ENCODE peak calls at places on chromosome 5, in five cellular contexts. One of them, this sample, is unnamed.

GRCh38 chr5:42840279-42840678 is 28.6 kb upstream of the SELENOP start:
- DNase-seq in upper lobe of right lung: peak
- DNase-seq in mammary epithelial cell: peak
- DNase-seq in left ventricle myocardium inferior: peak
- DNase-seq in epithelial cell of esophagus: peak
- DNase-seq in this sample: peak

GRCh38 chr5:143002459-143003327 is 232.5 kb downstream of the ARHGAP26 start:
- DNase-seq in left ventricle myocardium inferior: no peak
- DNase-seq in epithelial cell of esophagus: peak
- DNase-seq in upper lobe of right lung: no peak
- DNase-seq in mammary epithelial cell: peak
- DNase-seq in this sample: no peak

GRCh38 chr5:159206368-159206767 is 3.0 kb downstream of the RNF145 start:
- DNase-seq in upper lobe of right lung: no peak
- DNase-seq in epithelial cell of esophagus: no peak
- DNase-seq in mammary epithelial cell: no peak
- DNase-seq in left ventricle myocardium inferior: no peak
- DNase-seq in this sample: no peak

GRCh38 chr5:150070821-150071220 is 15.5 kb downstream of the CSF1R start:
- DNase-seq in epithelial cell of esophagus: no peak
- DNase-seq in upper lobe of right lung: no peak
- DNase-seq in mammary epithelial cell: no peak
- DNase-seq in left ventricle myocardium inferior: no peak
- DNase-seq in this sample: no peak

GRCh38 chr5:103364074-103364473 is 105.5 kb downstream of the MACIR start:
- DNase-seq in left ventricle myocardium inferior: no peak
- DNase-seq in mammary epithelial cell: peak
- DNase-seq in epithelial cell of esophagus: peak
- DNase-seq in upper lobe of right lung: no peak
- DNase-seq in this sample: no peak

GRCh38 chr5:159855476-159856157 is 60.7 kb upstream of the ADRA1B start:
- DNase-seq in mammary epithelial cell: no peak
- DNase-seq in epithelial cell of esophagus: peak
- DNase-seq in left ventricle myocardium inferior: peak
- DNase-seq in upper lobe of right lung: no peak
- DNase-seq in this sample: no peak

GRCh38 chr5:35476789-35477188 is 140.9 kb upstream of the SPEF2 start:
- DNase-seq in left ventricle myocardium inferior: no peak
- DNase-seq in upper lobe of right lung: no peak
- DNase-seq in mammary epithelial cell: no peak
- DNase-seq in epithelial cell of esophagus: no peak
- DNase-seq in this sample: no peak

GRCh38 chr5:154092356-154092755 is 53.6 kb downstream of the MFAP3 start:
- DNase-seq in mammary epithelial cell: no peak
- DNase-seq in epithelial cell of esophagus: no peak
- DNase-seq in upper lobe of right lung: no peak
- DNase-seq in left ventricle myocardium inferior: no peak
- DNase-seq in this sample: peak

GRCh38 chr5:57719216-57719615 is 236.6 kb upstream of the ACTBL2 start:
- DNase-seq in left ventricle myocardium inferior: no peak
- DNase-seq in mammary epithelial cell: no peak
- DNase-seq in upper lobe of right lung: no peak
- DNase-seq in epithelial cell of esophagus: no peak
- DNase-seq in this sample: no peak

GRCh38 chr5:74341221-74341620 is 299.3 kb downstream of the ENC1 start:
- DNase-seq in epithelial cell of esophagus: no peak
- DNase-seq in mammary epithelial cell: no peak
- DNase-seq in upper lobe of right lung: no peak
- DNase-seq in left ventricle myocardium inferior: no peak
- DNase-seq in this sample: no peak

GRCh38 chr5:40238066-40238745 is 441.5 kb upstream of the PTGER4 start:
- DNase-seq in mammary epithelial cell: no peak
- DNase-seq in left ventricle myocardium inferior: no peak
- DNase-seq in upper lobe of right lung: no peak
- DNase-seq in epithelial cell of esophagus: no peak
- DNase-seq in this sample: no peak

DNA sequence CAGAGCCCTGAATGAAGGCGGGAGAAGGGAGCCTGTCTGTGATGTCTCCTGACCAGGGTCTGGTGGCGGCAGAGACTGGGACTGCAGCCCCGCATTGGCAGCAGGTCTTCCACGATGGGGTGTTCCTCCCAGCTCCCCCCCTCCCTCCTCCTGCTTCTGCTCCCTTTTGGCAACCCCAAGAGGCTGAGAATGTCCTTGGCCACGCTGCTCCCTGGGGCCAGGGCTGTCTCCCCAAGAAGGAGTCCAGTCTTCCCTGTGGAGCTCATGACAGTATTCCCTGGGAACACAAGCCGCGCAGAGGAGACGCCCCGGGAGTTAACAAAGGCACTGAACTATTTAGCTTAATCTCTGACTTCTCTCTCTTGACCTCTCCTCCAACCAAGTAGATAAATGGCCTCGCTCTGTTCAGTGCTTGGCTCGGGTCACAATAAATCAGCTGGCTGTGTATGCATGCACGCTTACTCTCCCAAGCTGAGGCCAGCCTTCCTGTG is 84.0 kb upstream of the NEURL1B start:
- DNase-seq in epithelial cell of esophagus: no peak
- DNase-seq in mammary epithelial cell: no peak
- DNase-seq in left ventricle myocardium inferior: peak
- DNase-seq in upper lobe of right lung: no peak
- DNase-seq in this sample: no peak
- TF ChIP-seq CTCF in epithelial cell of esophagus: no peak
- TF ChIP-seq CTCF in mammary epithelial cell: no peak
- TF ChIP-seq CTCF in left ventricle myocardium inferior: peak
- TF ChIP-seq CTCF in upper lobe of right lung: peak
- TF ChIP-seq CTCF in this sample: no peak

GRCh38 chr5:168292783-168293696 is 1.6 kb downstream of the WWC1 start:
- DNase-seq in left ventricle myocardium inferior: no peak
- DNase-seq in mammary epithelial cell: no peak
- DNase-seq in epithelial cell of esophagus: no peak
- DNase-seq in upper lobe of right lung: no peak
- DNase-seq in this sample: no peak
- H3K4me3 ChIP-seq in left ventricle myocardium inferior: no peak
- H3K4me3 ChIP-seq in mammary epithelial cell: peak
- H3K4me3 ChIP-seq in epithelial cell of esophagus: peak
- H3K4me3 ChIP-seq in upper lobe of right lung: peak
- H3K4me3 ChIP-seq in this sample: peak

DNA sequence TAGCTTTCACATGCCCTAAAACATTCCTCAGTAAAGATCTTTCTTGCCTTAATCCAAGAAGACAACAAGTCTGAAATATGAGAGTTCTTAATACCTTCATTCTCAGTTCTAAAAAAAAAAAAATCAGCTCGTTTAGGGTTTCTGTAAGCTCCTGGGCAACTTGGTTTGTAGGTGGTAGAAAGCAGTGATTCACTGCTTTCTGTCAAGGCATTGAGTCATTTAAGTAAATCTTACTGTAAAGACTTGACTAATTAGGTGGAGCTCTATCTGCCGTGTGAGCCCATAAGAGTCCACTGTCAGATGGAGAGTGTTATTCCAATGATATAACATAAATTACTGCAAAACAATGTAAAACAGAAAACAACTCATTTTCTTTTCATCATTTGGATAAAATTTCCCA is 56.1 kb upstream of the MAST4 start:
- DNase-seq in mammary epithelial cell: peak
- DNase-seq in left ventricle myocardium inferior: no peak
- DNase-seq in upper lobe of right lung: no peak
- DNase-seq in epithelial cell of esophagus: peak
- DNase-seq in this sample: no peak
- TF ChIP-seq CTCF in mammary epithelial cell: no peak
- TF ChIP-seq CTCF in left ventricle myocardium inferior: no peak
- TF ChIP-seq CTCF in upper lobe of right lung: no peak
- TF ChIP-seq CTCF in epithelial cell of esophagus: no peak
- TF ChIP-seq CTCF in this sample: no peak

DNA sequence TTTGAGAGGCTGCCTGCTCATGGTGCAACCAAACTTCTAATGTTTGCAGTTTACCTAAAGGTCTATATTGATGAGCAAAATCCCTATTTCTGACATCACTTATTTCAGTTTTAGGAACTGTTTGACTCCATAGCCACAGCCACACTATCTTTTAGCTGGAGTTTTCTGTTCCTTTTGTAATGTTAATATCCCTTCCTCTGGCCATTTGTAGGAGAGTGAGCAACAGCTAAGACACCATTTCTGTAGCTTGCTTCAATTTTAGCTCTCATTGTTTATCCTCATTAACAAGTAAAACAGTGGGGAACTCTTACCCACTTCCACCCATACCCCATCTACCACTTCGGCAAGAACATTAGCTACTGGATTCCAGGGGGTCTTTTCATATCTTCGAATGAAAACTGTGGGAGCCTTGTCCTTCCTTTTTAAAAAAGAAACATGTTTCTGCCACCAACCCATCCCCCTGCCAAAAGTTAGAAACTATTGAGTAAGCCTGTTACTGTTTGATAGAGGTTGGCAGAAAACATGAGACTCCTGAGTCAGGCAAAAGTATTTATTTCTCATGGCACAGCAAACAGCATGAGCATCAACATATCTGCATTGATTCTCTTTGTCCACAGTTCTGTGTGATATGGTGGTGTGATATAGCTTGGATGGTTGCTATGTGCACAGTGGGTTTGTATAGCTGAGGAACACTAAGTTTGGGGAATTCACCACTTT is 174.1 kb downstream of the MEF2C start:
- DNase-seq in mammary epithelial cell: no peak
- DNase-seq in upper lobe of right lung: no peak
- DNase-seq in epithelial cell of esophagus: no peak
- DNase-seq in left ventricle myocardium inferior: no peak
- DNase-seq in this sample: no peak
- H3K4me3 ChIP-seq in mammary epithelial cell: no peak
- H3K4me3 ChIP-seq in upper lobe of right lung: no peak
- H3K4me3 ChIP-seq in epithelial cell of esophagus: no peak
- H3K4me3 ChIP-seq in left ventricle myocardium inferior: no peak
- H3K4me3 ChIP-seq in this sample: no peak

DNA sequence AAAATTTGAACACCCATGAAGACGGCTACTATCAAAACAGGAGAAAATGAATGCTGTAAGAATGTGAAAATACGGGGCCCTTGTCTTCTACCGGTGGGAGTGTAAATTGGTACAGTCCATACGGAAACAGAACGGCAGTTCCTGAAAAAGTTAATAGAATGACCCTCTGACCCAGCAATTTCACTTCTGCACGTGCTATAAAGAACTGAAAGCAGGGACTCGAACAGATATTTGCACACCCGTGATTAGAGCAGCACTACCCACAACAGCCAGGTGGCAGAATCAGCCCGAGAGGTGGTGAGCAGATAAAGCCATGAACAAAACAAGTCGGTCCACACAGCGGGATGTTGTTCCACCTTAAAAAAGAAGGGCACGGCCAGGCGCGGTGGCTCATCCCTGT is 22.6 kb upstream of the SLC12A7 start:
- DNase-seq in mammary epithelial cell: no peak
- DNase-seq in left ventricle myocardium inferior: no peak
- DNase-seq in epithelial cell of esophagus: no peak
- DNase-seq in upper lobe of right lung: no peak
- DNase-seq in this sample: no peak
- TF ChIP-seq CTCF in mammary epithelial cell: no peak
- TF ChIP-seq CTCF in left ventricle myocardium inferior: peak
- TF ChIP-seq CTCF in epithelial cell of esophagus: peak
- TF ChIP-seq CTCF in upper lobe of right lung: no peak
- TF ChIP-seq CTCF in this sample: no peak

DNA sequence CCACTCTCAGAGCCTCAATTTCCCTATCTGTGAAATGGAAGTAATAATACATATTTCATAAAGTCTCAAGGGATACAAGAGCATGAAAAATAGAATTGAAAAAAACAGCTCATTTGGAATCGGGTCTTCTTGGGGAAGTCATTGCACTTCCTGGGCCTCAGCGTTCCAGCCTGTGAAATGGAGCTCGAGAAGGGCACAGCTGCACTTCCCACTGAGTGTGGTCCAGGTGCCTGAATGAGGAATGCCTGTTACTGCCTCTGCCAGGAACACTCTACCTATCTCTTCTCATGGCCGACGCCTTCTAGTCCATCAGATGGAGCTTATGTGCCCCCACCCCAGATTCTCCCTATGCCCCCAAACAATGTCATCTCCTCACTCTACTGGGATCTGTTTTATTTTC is 924 bp upstream of the NEURL1B start:
- DNase-seq in left ventricle myocardium inferior: no peak
- DNase-seq in upper lobe of right lung: peak
- DNase-seq in epithelial cell of esophagus: no peak
- DNase-seq in mammary epithelial cell: no peak
- DNase-seq in this sample: no peak
- H3K4me3 ChIP-seq in left ventricle myocardium inferior: peak
- H3K4me3 ChIP-seq in upper lobe of right lung: no peak
- H3K4me3 ChIP-seq in epithelial cell of esophagus: no peak
- H3K4me3 ChIP-seq in mammary epithelial cell: no peak
- H3K4me3 ChIP-seq in this sample: no peak

DNA sequence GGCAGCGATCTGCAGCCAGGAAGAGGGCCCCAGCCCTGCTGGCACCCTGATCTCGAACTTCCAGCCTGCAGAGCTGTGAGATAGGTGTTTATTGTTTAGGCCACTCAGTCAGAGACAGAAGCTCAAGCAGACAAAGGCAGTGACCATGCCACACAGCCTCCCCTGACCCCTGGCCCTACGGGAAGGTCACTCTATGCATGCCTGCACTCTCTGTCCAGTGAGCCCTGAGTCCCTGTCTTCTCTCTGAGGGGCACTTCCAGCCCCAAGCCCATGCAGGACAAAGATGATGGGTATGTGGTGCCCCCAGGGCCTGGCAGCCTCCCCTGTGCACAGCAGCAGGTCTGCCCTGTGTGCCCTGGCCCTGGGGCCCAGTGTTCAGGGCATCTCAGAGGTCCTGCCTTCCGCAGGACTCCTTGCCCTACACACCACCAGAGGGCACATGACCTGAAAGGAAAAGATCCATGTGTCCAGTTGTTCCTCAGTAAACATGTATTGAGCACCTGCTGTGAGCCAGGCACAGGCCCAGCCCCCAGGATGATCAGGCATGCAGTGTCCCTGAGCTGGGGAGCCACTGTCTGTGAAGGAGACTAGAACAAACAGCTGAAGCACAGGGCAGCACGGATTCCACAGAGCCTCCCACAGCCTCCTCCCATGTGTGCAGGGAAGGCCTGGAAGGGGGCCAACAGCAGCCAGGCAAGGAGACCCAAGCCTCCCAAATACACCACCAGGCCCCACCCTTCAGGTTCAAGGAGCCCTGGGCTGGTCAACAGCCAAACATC is 109.3 kb downstream of the ATPSCKMT start:
- DNase-seq in upper lobe of right lung: no peak
- DNase-seq in mammary epithelial cell: no peak
- DNase-seq in left ventricle myocardium inferior: no peak
- DNase-seq in epithelial cell of esophagus: no peak
- DNase-seq in this sample: no peak
- TF ChIP-seq CTCF in upper lobe of right lung: peak
- TF ChIP-seq CTCF in mammary epithelial cell: peak
- TF ChIP-seq CTCF in left ventricle myocardium inferior: no peak
- TF ChIP-seq CTCF in epithelial cell of esophagus: peak
- TF ChIP-seq CTCF in this sample: peak

This sample was measured in HFF-Myc.